ENCODE peak calls at places on chromosomes 2 and 18, in ten cellular contexts. One of them, this sample, is unnamed.

GRCh38 chr2:8086796-8087479 is 594.9 kb upstream of the ID2 start:
- DNase-seq in activated CD8-positive, alpha-beta memory T cell treated with anti-CD3 and anti-CD28 coated beads for 48 hours: no peak
- DNase-seq in B cell: no peak
- DNase-seq in GM19239: no peak
- DNase-seq in NCI-H1092: no peak
- DNase-seq in stimulated activated CD4-positive, alpha-beta T cell treated with anti-CD3 and anti-CD28 coated beads, Interleukin-1b, Interleukin-23, amount 100 ng/mL, for 24 hours: no peak
- DNase-seq in G401: no peak
- DNase-seq in activated naive CD4-positive, alpha-beta T cell treated with Interleukin-2 at 50 U/mL for 16 hours: no peak
- DNase-seq in NCI-H460: peak
- DNase-seq in NCI-H2029 treated with DMSO at 0.1 percent for 48 hours: no peak
- DNase-seq in this sample: no peak

GRCh38 chr2:15797231-15797945 is 143.0 kb upstream of the MYCN start:
- DNase-seq in activated CD8-positive, alpha-beta memory T cell treated with anti-CD3 and anti-CD28 coated beads for 48 hours: no peak
- DNase-seq in B cell: no peak
- DNase-seq in GM19239: no peak
- DNase-seq in NCI-H1092: no peak
- DNase-seq in stimulated activated CD4-positive, alpha-beta T cell treated with anti-CD3 and anti-CD28 coated beads, Interleukin-1b, Interleukin-23, amount 100 ng/mL, for 24 hours: no peak
- DNase-seq in G401: no peak
- DNase-seq in activated naive CD4-positive, alpha-beta T cell treated with Interleukin-2 at 50 U/mL for 16 hours: no peak
- DNase-seq in NCI-H460: no peak
- DNase-seq in NCI-H2029 treated with DMSO at 0.1 percent for 48 hours: no peak
- DNase-seq in this sample: no peak

GRCh38 chr2:61926921-61927477 is 21.5 kb downstream of the COMMD1 start:
- DNase-seq in activated CD8-positive, alpha-beta memory T cell treated with anti-CD3 and anti-CD28 coated beads for 48 hours: no peak
- DNase-seq in B cell: no peak
- DNase-seq in GM19239: no peak
- DNase-seq in NCI-H1092: no peak
- DNase-seq in stimulated activated CD4-positive, alpha-beta T cell treated with anti-CD3 and anti-CD28 coated beads, Interleukin-1b, Interleukin-23, amount 100 ng/mL, for 24 hours: no peak
- DNase-seq in G401: no peak
- DNase-seq in activated naive CD4-positive, alpha-beta T cell treated with Interleukin-2 at 50 U/mL for 16 hours: no peak
- DNase-seq in NCI-H460: no peak
- DNase-seq in NCI-H2029 treated with DMSO at 0.1 percent for 48 hours: no peak
- DNase-seq in this sample: no peak

GRCh38 chr2:234674781-234675201 is 177.9 kb upstream of the ARL4C start:
- DNase-seq in activated CD8-positive, alpha-beta memory T cell treated with anti-CD3 and anti-CD28 coated beads for 48 hours: no peak
- DNase-seq in B cell: no peak
- DNase-seq in GM19239: no peak
- DNase-seq in NCI-H1092: no peak
- DNase-seq in stimulated activated CD4-positive, alpha-beta T cell treated with anti-CD3 and anti-CD28 coated beads, Interleukin-1b, Interleukin-23, amount 100 ng/mL, for 24 hours: no peak
- DNase-seq in G401: no peak
- DNase-seq in activated naive CD4-positive, alpha-beta T cell treated with Interleukin-2 at 50 U/mL for 16 hours: no peak
- DNase-seq in NCI-H460: peak
- DNase-seq in NCI-H2029 treated with DMSO at 0.1 percent for 48 hours: no peak
- DNase-seq in this sample: no peak

GRCh38 chr2:200741468-200742202 is 70.1 kb upstream of the BZW1 start:
- DNase-seq in activated CD8-positive, alpha-beta memory T cell treated with anti-CD3 and anti-CD28 coated beads for 48 hours: no peak
- DNase-seq in B cell: no peak
- DNase-seq in GM19239: no peak
- DNase-seq in NCI-H1092: no peak
- DNase-seq in stimulated activated CD4-positive, alpha-beta T cell treated with anti-CD3 and anti-CD28 coated beads, Interleukin-1b, Interleukin-23, amount 100 ng/mL, for 24 hours: no peak
- DNase-seq in G401: no peak
- DNase-seq in activated naive CD4-positive, alpha-beta T cell treated with Interleukin-2 at 50 U/mL for 16 hours: no peak
- DNase-seq in NCI-H460: no peak
- DNase-seq in NCI-H2029 treated with DMSO at 0.1 percent for 48 hours: no peak
- DNase-seq in this sample: no peak

GRCh38 chr2:80102026-80102425 is 202.5 kb downstream of the LRRTM1 start:
- DNase-seq in activated CD8-positive, alpha-beta memory T cell treated with anti-CD3 and anti-CD28 coated beads for 48 hours: no peak
- DNase-seq in B cell: no peak
- DNase-seq in GM19239: no peak
- DNase-seq in NCI-H1092: no peak
- DNase-seq in stimulated activated CD4-positive, alpha-beta T cell treated with anti-CD3 and anti-CD28 coated beads, Interleukin-1b, Interleukin-23, amount 100 ng/mL, for 24 hours: no peak
- DNase-seq in G401: no peak
- DNase-seq in activated naive CD4-positive, alpha-beta T cell treated with Interleukin-2 at 50 U/mL for 16 hours: no peak
- DNase-seq in NCI-H460: no peak
- DNase-seq in NCI-H2029 treated with DMSO at 0.1 percent for 48 hours: no peak
- DNase-seq in this sample: no peak

GRCh38 chr2:42568431-42569115 is at the start of gene MTA3:
- DNase-seq in activated CD8-positive, alpha-beta memory T cell treated with anti-CD3 and anti-CD28 coated beads for 48 hours: peak
- DNase-seq in B cell: peak
- DNase-seq in GM19239: no peak
- DNase-seq in NCI-H1092: no peak
- DNase-seq in stimulated activated CD4-positive, alpha-beta T cell treated with anti-CD3 and anti-CD28 coated beads, Interleukin-1b, Interleukin-23, amount 100 ng/mL, for 24 hours: peak
- DNase-seq in G401: peak
- DNase-seq in activated naive CD4-positive, alpha-beta T cell treated with Interleukin-2 at 50 U/mL for 16 hours: peak
- DNase-seq in NCI-H460: peak
- DNase-seq in NCI-H2029 treated with DMSO at 0.1 percent for 48 hours: no peak
- DNase-seq in this sample: peak

GRCh38 chr2:112877423-112877822 is 33.5 kb upstream of the IL37 start:
- DNase-seq in activated CD8-positive, alpha-beta memory T cell treated with anti-CD3 and anti-CD28 coated beads for 48 hours: no peak
- DNase-seq in B cell: no peak
- DNase-seq in GM19239: no peak
- DNase-seq in NCI-H1092: no peak
- DNase-seq in stimulated activated CD4-positive, alpha-beta T cell treated with anti-CD3 and anti-CD28 coated beads, Interleukin-1b, Interleukin-23, amount 100 ng/mL, for 24 hours: no peak
- DNase-seq in G401: no peak
- DNase-seq in activated naive CD4-positive, alpha-beta T cell treated with Interleukin-2 at 50 U/mL for 16 hours: no peak
- DNase-seq in NCI-H460: no peak
- DNase-seq in NCI-H2029 treated with DMSO at 0.1 percent for 48 hours: no peak
- DNase-seq in this sample: no peak

GRCh38 chr2:88199912-88200682 is 30.0 kb downstream of the THNSL2 start:
- DNase-seq in activated CD8-positive, alpha-beta memory T cell treated with anti-CD3 and anti-CD28 coated beads for 48 hours: peak
- DNase-seq in B cell: peak
- DNase-seq in GM19239: no peak
- DNase-seq in NCI-H1092: no peak
- DNase-seq in stimulated activated CD4-positive, alpha-beta T cell treated with anti-CD3 and anti-CD28 coated beads, Interleukin-1b, Interleukin-23, amount 100 ng/mL, for 24 hours: no peak
- DNase-seq in G401: no peak
- DNase-seq in activated naive CD4-positive, alpha-beta T cell treated with Interleukin-2 at 50 U/mL for 16 hours: peak
- DNase-seq in NCI-H460: peak
- DNase-seq in NCI-H2029 treated with DMSO at 0.1 percent for 48 hours: no peak
- DNase-seq in this sample: peak

GRCh38 chr18:12449040-12449814 is 41.5 kb downstream of the PRELID3A start:
- DNase-seq in activated CD8-positive, alpha-beta memory T cell treated with anti-CD3 and anti-CD28 coated beads for 48 hours: no peak
- DNase-seq in B cell: no peak
- DNase-seq in GM19239: no peak
- DNase-seq in NCI-H1092: no peak
- DNase-seq in stimulated activated CD4-positive, alpha-beta T cell treated with anti-CD3 and anti-CD28 coated beads, Interleukin-1b, Interleukin-23, amount 100 ng/mL, for 24 hours: no peak
- DNase-seq in G401: no peak
- DNase-seq in activated naive CD4-positive, alpha-beta T cell treated with Interleukin-2 at 50 U/mL for 16 hours: no peak
- DNase-seq in NCI-H460: no peak
- DNase-seq in NCI-H2029 treated with DMSO at 0.1 percent for 48 hours: no peak
- DNase-seq in this sample: no peak

GRCh38 chr18:13366977-13367892 is 148.7 kb downstream of the LDLRAD4 start:
- DNase-seq in activated CD8-positive, alpha-beta memory T cell treated with anti-CD3 and anti-CD28 coated beads for 48 hours: no peak
- DNase-seq in B cell: no peak
- DNase-seq in GM19239: no peak
- DNase-seq in NCI-H1092: no peak
- DNase-seq in stimulated activated CD4-positive, alpha-beta T cell treated with anti-CD3 and anti-CD28 coated beads, Interleukin-1b, Interleukin-23, amount 100 ng/mL, for 24 hours: no peak
- DNase-seq in G401: peak
- DNase-seq in activated naive CD4-positive, alpha-beta T cell treated with Interleukin-2 at 50 U/mL for 16 hours: no peak
- DNase-seq in NCI-H460: no peak
- DNase-seq in NCI-H2029 treated with DMSO at 0.1 percent for 48 hours: no peak
- DNase-seq in this sample: no peak

GRCh38 chr2:170714156-170715061 is 728 bp upstream of the SP5 start:
- DNase-seq in activated CD8-positive, alpha-beta memory T cell treated with anti-CD3 and anti-CD28 coated beads for 48 hours: no peak
- DNase-seq in B cell: peak
- DNase-seq in GM19239: no peak
- DNase-seq in NCI-H1092: no peak
- DNase-seq in stimulated activated CD4-positive, alpha-beta T cell treated with anti-CD3 and anti-CD28 coated beads, Interleukin-1b, Interleukin-23, amount 100 ng/mL, for 24 hours: no peak
- DNase-seq in G401: no peak
- DNase-seq in activated naive CD4-positive, alpha-beta T cell treated with Interleukin-2 at 50 U/mL for 16 hours: peak
- DNase-seq in NCI-H460: peak
- DNase-seq in NCI-H2029 treated with DMSO at 0.1 percent for 48 hours: no peak
- DNase-seq in this sample: peak

GRCh38 chr18:32724071-32724696 is 48.6 kb downstream of the KLHL14 start:
- DNase-seq in activated CD8-positive, alpha-beta memory T cell treated with anti-CD3 and anti-CD28 coated beads for 48 hours: no peak
- DNase-seq in B cell: no peak
- DNase-seq in GM19239: no peak
- DNase-seq in NCI-H1092: no peak
- DNase-seq in stimulated activated CD4-positive, alpha-beta T cell treated with anti-CD3 and anti-CD28 coated beads, Interleukin-1b, Interleukin-23, amount 100 ng/mL, for 24 hours: no peak
- DNase-seq in G401: no peak
- DNase-seq in activated naive CD4-positive, alpha-beta T cell treated with Interleukin-2 at 50 U/mL for 16 hours: no peak
- DNase-seq in NCI-H460: no peak
- DNase-seq in NCI-H2029 treated with DMSO at 0.1 percent for 48 hours: peak
- DNase-seq in this sample: no peak

GRCh38 chr2:16635796-16636699 is 29.6 kb downstream of the CYRIA start:
- DNase-seq in activated CD8-positive, alpha-beta memory T cell treated with anti-CD3 and anti-CD28 coated beads for 48 hours: no peak
- DNase-seq in B cell: no peak
- DNase-seq in GM19239: no peak
- DNase-seq in NCI-H1092: no peak
- DNase-seq in stimulated activated CD4-positive, alpha-beta T cell treated with anti-CD3 and anti-CD28 coated beads, Interleukin-1b, Interleukin-23, amount 100 ng/mL, for 24 hours: no peak
- DNase-seq in G401: no peak
- DNase-seq in activated naive CD4-positive, alpha-beta T cell treated with Interleukin-2 at 50 U/mL for 16 hours: no peak
- DNase-seq in NCI-H460: no peak
- DNase-seq in NCI-H2029 treated with DMSO at 0.1 percent for 48 hours: no peak
- DNase-seq in this sample: no peak

GRCh38 chr18:48875942-48876511 is 74.7 kb downstream of the SMAD7 start:
- DNase-seq in activated CD8-positive, alpha-beta memory T cell treated with anti-CD3 and anti-CD28 coated beads for 48 hours: no peak
- DNase-seq in B cell: no peak
- DNase-seq in GM19239: no peak
- DNase-seq in NCI-H1092: no peak
- DNase-seq in stimulated activated CD4-positive, alpha-beta T cell treated with anti-CD3 and anti-CD28 coated beads, Interleukin-1b, Interleukin-23, amount 100 ng/mL, for 24 hours: no peak
- DNase-seq in G401: no peak
- DNase-seq in activated naive CD4-positive, alpha-beta T cell treated with Interleukin-2 at 50 U/mL for 16 hours: no peak
- DNase-seq in NCI-H460: no peak
- DNase-seq in NCI-H2029 treated with DMSO at 0.1 percent for 48 hours: no peak
- DNase-seq in this sample: no peak

GRCh38 chr2:112092286-112093041 is 37.4 kb downstream of the TMEM87B start:
- DNase-seq in activated CD8-positive, alpha-beta memory T cell treated with anti-CD3 and anti-CD28 coated beads for 48 hours: no peak
- DNase-seq in B cell: no peak
- DNase-seq in GM19239: no peak
- DNase-seq in NCI-H1092: no peak
- DNase-seq in stimulated activated CD4-positive, alpha-beta T cell treated with anti-CD3 and anti-CD28 coated beads, Interleukin-1b, Interleukin-23, amount 100 ng/mL, for 24 hours: no peak
- DNase-seq in G401: no peak
- DNase-seq in activated naive CD4-positive, alpha-beta T cell treated with Interleukin-2 at 50 U/mL for 16 hours: no peak
- DNase-seq in NCI-H460: no peak
- DNase-seq in NCI-H2029 treated with DMSO at 0.1 percent for 48 hours: no peak
- DNase-seq in this sample: no peak

GRCh38 chr18:70025580-70025979 is 77.9 kb upstream of the CD226 start:
- DNase-seq in activated CD8-positive, alpha-beta memory T cell treated with anti-CD3 and anti-CD28 coated beads for 48 hours: no peak
- DNase-seq in B cell: no peak
- DNase-seq in GM19239: no peak
- DNase-seq in NCI-H1092: no peak
- DNase-seq in stimulated activated CD4-positive, alpha-beta T cell treated with anti-CD3 and anti-CD28 coated beads, Interleukin-1b, Interleukin-23, amount 100 ng/mL, for 24 hours: no peak
- DNase-seq in G401: no peak
- DNase-seq in activated naive CD4-positive, alpha-beta T cell treated with Interleukin-2 at 50 U/mL for 16 hours: no peak
- DNase-seq in NCI-H460: no peak
- DNase-seq in NCI-H2029 treated with DMSO at 0.1 percent for 48 hours: no peak
- DNase-seq in this sample: no peak

GRCh38 chr2:205683179-205683978 is 1.1 kb downstream of the NRP2 start:
- DNase-seq in activated CD8-positive, alpha-beta memory T cell treated with anti-CD3 and anti-CD28 coated beads for 48 hours: no peak
- DNase-seq in B cell: no peak
- DNase-seq in GM19239: no peak
- DNase-seq in NCI-H1092: no peak
- DNase-seq in stimulated activated CD4-positive, alpha-beta T cell treated with anti-CD3 and anti-CD28 coated beads, Interleukin-1b, Interleukin-23, amount 100 ng/mL, for 24 hours: no peak
- DNase-seq in G401: no peak
- DNase-seq in activated naive CD4-positive, alpha-beta T cell treated with Interleukin-2 at 50 U/mL for 16 hours: no peak
- DNase-seq in NCI-H460: no peak
- DNase-seq in NCI-H2029 treated with DMSO at 0.1 percent for 48 hours: no peak
- DNase-seq in this sample: no peak

GRCh38 chr18:10085405-10085804 is 171.6 kb downstream of the VAPA start:
- DNase-seq in activated CD8-positive, alpha-beta memory T cell treated with anti-CD3 and anti-CD28 coated beads for 48 hours: no peak
- DNase-seq in B cell: no peak
- DNase-seq in GM19239: no peak
- DNase-seq in NCI-H1092: no peak
- DNase-seq in stimulated activated CD4-positive, alpha-beta T cell treated with anti-CD3 and anti-CD28 coated beads, Interleukin-1b, Interleukin-23, amount 100 ng/mL, for 24 hours: no peak
- DNase-seq in G401: no peak
- DNase-seq in activated naive CD4-positive, alpha-beta T cell treated with Interleukin-2 at 50 U/mL for 16 hours: no peak
- DNase-seq in NCI-H460: no peak
- DNase-seq in NCI-H2029 treated with DMSO at 0.1 percent for 48 hours: no peak
- DNase-seq in this sample: no peak

GRCh38 chr2:53450885-53451284 is 316.7 kb upstream of the CHAC2 start:
- DNase-seq in activated CD8-positive, alpha-beta memory T cell treated with anti-CD3 and anti-CD28 coated beads for 48 hours: no peak
- DNase-seq in B cell: no peak
- DNase-seq in GM19239: no peak
- DNase-seq in NCI-H1092: peak
- DNase-seq in stimulated activated CD4-positive, alpha-beta T cell treated with anti-CD3 and anti-CD28 coated beads, Interleukin-1b, Interleukin-23, amount 100 ng/mL, for 24 hours: no peak
- DNase-seq in G401: peak
- DNase-seq in activated naive CD4-positive, alpha-beta T cell treated with Interleukin-2 at 50 U/mL for 16 hours: no peak
- DNase-seq in NCI-H460: no peak
- DNase-seq in NCI-H2029 treated with DMSO at 0.1 percent for 48 hours: peak
- DNase-seq in this sample: no peak

GRCh38 chr2:239093956-239094355 is 246.1 kb downstream of the TWIST2 start:
- DNase-seq in activated CD8-positive, alpha-beta memory T cell treated with anti-CD3 and anti-CD28 coated beads for 48 hours: no peak
- DNase-seq in B cell: no peak
- DNase-seq in GM19239: no peak
- DNase-seq in NCI-H1092: no peak
- DNase-seq in stimulated activated CD4-positive, alpha-beta T cell treated with anti-CD3 and anti-CD28 coated beads, Interleukin-1b, Interleukin-23, amount 100 ng/mL, for 24 hours: no peak
- DNase-seq in G401: no peak
- DNase-seq in activated naive CD4-positive, alpha-beta T cell treated with Interleukin-2 at 50 U/mL for 16 hours: no peak
- DNase-seq in NCI-H460: no peak
- DNase-seq in NCI-H2029 treated with DMSO at 0.1 percent for 48 hours: no peak
- DNase-seq in this sample: no peak

GRCh38 chr2:135798275-135798705 is 38.7 kb downstream of the LCT start:
- DNase-seq in activated CD8-positive, alpha-beta memory T cell treated with anti-CD3 and anti-CD28 coated beads for 48 hours: no peak
- DNase-seq in B cell: no peak
- DNase-seq in GM19239: no peak
- DNase-seq in NCI-H1092: no peak
- DNase-seq in stimulated activated CD4-positive, alpha-beta T cell treated with anti-CD3 and anti-CD28 coated beads, Interleukin-1b, Interleukin-23, amount 100 ng/mL, for 24 hours: no peak
- DNase-seq in G401: no peak
- DNase-seq in activated naive CD4-positive, alpha-beta T cell treated with Interleukin-2 at 50 U/mL for 16 hours: no peak
- DNase-seq in NCI-H460: no peak
- DNase-seq in NCI-H2029 treated with DMSO at 0.1 percent for 48 hours: no peak
- DNase-seq in this sample: no peak

GRCh38 chr2:205723174-205723573 is 40.9 kb downstream of the NRP2 start:
- DNase-seq in activated CD8-positive, alpha-beta memory T cell treated with anti-CD3 and anti-CD28 coated beads for 48 hours: no peak
- DNase-seq in B cell: no peak
- DNase-seq in GM19239: no peak
- DNase-seq in NCI-H1092: no peak
- DNase-seq in stimulated activated CD4-positive, alpha-beta T cell treated with anti-CD3 and anti-CD28 coated beads, Interleukin-1b, Interleukin-23, amount 100 ng/mL, for 24 hours: no peak
- DNase-seq in G401: no peak
- DNase-seq in activated naive CD4-positive, alpha-beta T cell treated with Interleukin-2 at 50 U/mL for 16 hours: no peak
- DNase-seq in NCI-H460: no peak
- DNase-seq in NCI-H2029 treated with DMSO at 0.1 percent for 48 hours: no peak
- DNase-seq in this sample: no peak

GRCh38 chr18:48933578-48934399 is 17.0 kb downstream of the SMAD7 start:
- DNase-seq in activated CD8-positive, alpha-beta memory T cell treated with anti-CD3 and anti-CD28 coated beads for 48 hours: no peak
- DNase-seq in B cell: no peak
- DNase-seq in GM19239: no peak
- DNase-seq in NCI-H1092: no peak
- DNase-seq in stimulated activated CD4-positive, alpha-beta T cell treated with anti-CD3 and anti-CD28 coated beads, Interleukin-1b, Interleukin-23, amount 100 ng/mL, for 24 hours: no peak
- DNase-seq in G401: peak
- DNase-seq in activated naive CD4-positive, alpha-beta T cell treated with Interleukin-2 at 50 U/mL for 16 hours: no peak
- DNase-seq in NCI-H460: no peak
- DNase-seq in NCI-H2029 treated with DMSO at 0.1 percent for 48 hours: no peak
- DNase-seq in this sample: no peak

GRCh38 chr18:23317975-23318675 is 135.0 kb upstream of the RIOK3 start:
- DNase-seq in activated CD8-positive, alpha-beta memory T cell treated with anti-CD3 and anti-CD28 coated beads for 48 hours: no peak
- DNase-seq in B cell: no peak
- DNase-seq in GM19239: no peak
- DNase-seq in NCI-H1092: no peak
- DNase-seq in stimulated activated CD4-positive, alpha-beta T cell treated with anti-CD3 and anti-CD28 coated beads, Interleukin-1b, Interleukin-23, amount 100 ng/mL, for 24 hours: no peak
- DNase-seq in G401: no peak
- DNase-seq in activated naive CD4-positive, alpha-beta T cell treated with Interleukin-2 at 50 U/mL for 16 hours: no peak
- DNase-seq in NCI-H460: no peak
- DNase-seq in NCI-H2029 treated with DMSO at 0.1 percent for 48 hours: no peak
- DNase-seq in this sample: no peak

GRCh38 chr18:62690416-62690815 is 24.9 kb upstream of the PHLPP1 start:
- DNase-seq in activated CD8-positive, alpha-beta memory T cell treated with anti-CD3 and anti-CD28 coated beads for 48 hours: no peak
- DNase-seq in B cell: no peak
- DNase-seq in GM19239: no peak
- DNase-seq in NCI-H1092: no peak
- DNase-seq in stimulated activated CD4-positive, alpha-beta T cell treated with anti-CD3 and anti-CD28 coated beads, Interleukin-1b, Interleukin-23, amount 100 ng/mL, for 24 hours: no peak
- DNase-seq in G401: peak
- DNase-seq in activated naive CD4-positive, alpha-beta T cell treated with Interleukin-2 at 50 U/mL for 16 hours: no peak
- DNase-seq in NCI-H460: no peak
- DNase-seq in NCI-H2029 treated with DMSO at 0.1 percent for 48 hours: no peak
- DNase-seq in this sample: no peak

GRCh38 chr2:127047054-127047453 is 59.9 kb downstream of the BIN1 start:
- DNase-seq in activated CD8-positive, alpha-beta memory T cell treated with anti-CD3 and anti-CD28 coated beads for 48 hours: no peak
- DNase-seq in B cell: no peak
- DNase-seq in GM19239: no peak
- DNase-seq in NCI-H1092: no peak
- DNase-seq in stimulated activated CD4-positive, alpha-beta T cell treated with anti-CD3 and anti-CD28 coated beads, Interleukin-1b, Interleukin-23, amount 100 ng/mL, for 24 hours: no peak
- DNase-seq in G401: no peak
- DNase-seq in activated naive CD4-positive, alpha-beta T cell treated with Interleukin-2 at 50 U/mL for 16 hours: no peak
- DNase-seq in NCI-H460: no peak
- DNase-seq in NCI-H2029 treated with DMSO at 0.1 percent for 48 hours: no peak
- DNase-seq in this sample: no peak

GRCh38 chr2:36376319-36376765 is 20.8 kb downstream of the CRIM1 start:
- DNase-seq in activated CD8-positive, alpha-beta memory T cell treated with anti-CD3 and anti-CD28 coated beads for 48 hours: no peak
- DNase-seq in B cell: no peak
- DNase-seq in GM19239: no peak
- DNase-seq in NCI-H1092: no peak
- DNase-seq in stimulated activated CD4-positive, alpha-beta T cell treated with anti-CD3 and anti-CD28 coated beads, Interleukin-1b, Interleukin-23, amount 100 ng/mL, for 24 hours: no peak
- DNase-seq in G401: peak
- DNase-seq in activated naive CD4-positive, alpha-beta T cell treated with Interleukin-2 at 50 U/mL for 16 hours: no peak
- DNase-seq in NCI-H460: no peak
- DNase-seq in NCI-H2029 treated with DMSO at 0.1 percent for 48 hours: peak
- DNase-seq in this sample: no peak